ENCODE peak calls at places on chromosomes 5 and 9, in seven cellular contexts. One of them, this sample, is unnamed. For H3K4me1, the result is how much of the 10 kb centered on the place peaks cover.

GRCh38 chr5:45089870-45090269 is 281.1 kb downstream of the MRPS30 start:
- DNase-seq in IMR-90: no peak
- DNase-seq in H9: no peak
- DNase-seq in neuronal stem cell: no peak
- DNase-seq in H1: no peak
- DNase-seq in mesenchymal stem cell: no peak
- DNase-seq in trophoblast cell: no peak
- DNase-seq in this sample: peak

GRCh38 chr5:14171091-14171490 is 27.9 kb downstream of the TRIO start:
- DNase-seq in IMR-90: peak
- DNase-seq in H9: no peak
- DNase-seq in neuronal stem cell: no peak
- DNase-seq in H1: no peak
- DNase-seq in mesenchymal stem cell: no peak
- DNase-seq in trophoblast cell: no peak
- DNase-seq in this sample: no peak

GRCh38 chr5:158549306-158549705 is 550.4 kb downstream of the EBF1 start:
- DNase-seq in IMR-90: peak
- DNase-seq in H9: no peak
- DNase-seq in neuronal stem cell: no peak
- DNase-seq in H1: no peak
- DNase-seq in mesenchymal stem cell: no peak
- DNase-seq in trophoblast cell: no peak
- DNase-seq in this sample: no peak

GRCh38 chr5:167261309-167262100 is 1029.9 kb upstream of the WWC1 start:
- DNase-seq in IMR-90: no peak
- DNase-seq in H9: peak
- DNase-seq in neuronal stem cell: no peak
- DNase-seq in H1: peak
- DNase-seq in mesenchymal stem cell: no peak
- DNase-seq in trophoblast cell: no peak
- DNase-seq in this sample: peak

GRCh38 chr5:133316346-133317343 is 264.8 kb downstream of the HSPA4 start:
- DNase-seq in IMR-90: no peak
- DNase-seq in H9: peak
- DNase-seq in neuronal stem cell: peak
- DNase-seq in H1: peak
- DNase-seq in mesenchymal stem cell: no peak
- DNase-seq in trophoblast cell: peak
- DNase-seq in this sample: peak

GRCh38 chr5:170293273-170293672 is 4.3 kb downstream of the LCP2 start:
- DNase-seq in IMR-90: no peak
- DNase-seq in H9: peak
- DNase-seq in neuronal stem cell: no peak
- DNase-seq in H1: no peak
- DNase-seq in mesenchymal stem cell: no peak
- DNase-seq in trophoblast cell: no peak
- DNase-seq in this sample: no peak

GRCh38 chr5:16508730-16509531 is 43.3 kb upstream of the ZNF622 start:
- DNase-seq in IMR-90: no peak
- DNase-seq in H9: peak
- DNase-seq in neuronal stem cell: no peak
- DNase-seq in H1: peak
- DNase-seq in mesenchymal stem cell: no peak
- DNase-seq in trophoblast cell: peak
- DNase-seq in this sample: peak

GRCh38 chr9:112354081-112354743 is 20.8 kb upstream of the PTBP3 start:
- DNase-seq in IMR-90: no peak
- DNase-seq in H9: no peak
- DNase-seq in neuronal stem cell: no peak
- DNase-seq in H1: no peak
- DNase-seq in mesenchymal stem cell: no peak
- DNase-seq in trophoblast cell: no peak
- DNase-seq in this sample: no peak

DNA sequence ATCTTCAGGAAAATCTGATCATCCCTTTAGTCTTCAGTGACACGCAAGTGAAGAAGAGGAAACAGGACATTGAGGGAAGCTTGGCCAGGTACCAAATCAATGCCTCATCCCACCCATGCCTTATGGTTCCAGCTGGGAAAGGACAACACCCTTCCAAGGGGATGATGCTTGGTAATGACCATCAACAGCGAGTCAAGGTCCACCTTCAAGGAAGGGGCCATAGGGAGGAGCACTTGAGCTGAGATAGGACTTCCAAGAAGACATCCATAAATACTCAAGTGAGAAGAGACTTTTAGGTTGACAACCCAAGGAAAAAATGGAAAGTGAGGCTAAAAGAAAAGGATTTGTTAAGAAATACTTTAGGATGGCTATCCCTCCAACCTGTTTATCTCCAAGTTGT is 27.1 kb upstream of the GAS1 start:
- DNase-seq in IMR-90: no peak
- DNase-seq in H9: no peak
- DNase-seq in neuronal stem cell: no peak
- DNase-seq in H1: no peak
- DNase-seq in mesenchymal stem cell: no peak
- DNase-seq in trophoblast cell: no peak
- DNase-seq in this sample: no peak
- H3K18ac ChIP-seq in IMR-90: peak
- H3K18ac ChIP-seq in H9: no peak
- H3K18ac ChIP-seq in neuronal stem cell: no peak
- H3K18ac ChIP-seq in H1: no peak
- H3K18ac ChIP-seq in mesenchymal stem cell: no peak
- H3K18ac ChIP-seq in trophoblast cell: no peak
- H3K18ac ChIP-seq in this sample: no peak

GRCh38 chr5:151218177-151218576 is 5.7 kb downstream of the CCDC69 start:
- DNase-seq in IMR-90: no peak
- DNase-seq in H9: no peak
- DNase-seq in neuronal stem cell: no peak
- DNase-seq in H1: no peak
- DNase-seq in mesenchymal stem cell: no peak
- DNase-seq in trophoblast cell: no peak
- DNase-seq in this sample: no peak

GRCh38 chr5:151221574-151221973 is 2.3 kb downstream of the CCDC69 start:
- DNase-seq in IMR-90: peak
- DNase-seq in H9: no peak
- DNase-seq in neuronal stem cell: no peak
- DNase-seq in H1: no peak
- DNase-seq in mesenchymal stem cell: peak
- DNase-seq in trophoblast cell: peak
- DNase-seq in this sample: no peak

GRCh38 chr5:151219138-151219537 is 4.8 kb downstream of the CCDC69 start:
- DNase-seq in IMR-90: no peak
- DNase-seq in H9: no peak
- DNase-seq in neuronal stem cell: no peak
- DNase-seq in H1: no peak
- DNase-seq in mesenchymal stem cell: no peak
- DNase-seq in trophoblast cell: no peak
- DNase-seq in this sample: no peak

GRCh38 chr5:151222054-151222768 is 1.7 kb downstream of the CCDC69 start:
- DNase-seq in IMR-90: no peak
- DNase-seq in H9: no peak
- DNase-seq in neuronal stem cell: no peak
- DNase-seq in H1: no peak
- DNase-seq in mesenchymal stem cell: no peak
- DNase-seq in trophoblast cell: no peak
- DNase-seq in this sample: no peak

GRCh38 chr5:151219789-151220188 is 4.1 kb downstream of the CCDC69 start:
- DNase-seq in IMR-90: no peak
- DNase-seq in H9: no peak
- DNase-seq in neuronal stem cell: no peak
- DNase-seq in H1: no peak
- DNase-seq in mesenchymal stem cell: no peak
- DNase-seq in trophoblast cell: no peak
- DNase-seq in this sample: peak
- H3K4me1 ChIP-seq in IMR-90: under half
- H3K4me1 ChIP-seq in H9: under half
- H3K4me1 ChIP-seq in neuronal stem cell: under half
- H3K4me1 ChIP-seq in H1: under half
- H3K4me1 ChIP-seq in mesenchymal stem cell: under half
- H3K4me1 ChIP-seq in trophoblast cell: under half
- H3K4me1 ChIP-seq in this sample: under half

GRCh38 chr9:98864257-98865180 is 57.0 kb downstream of the GALNT12 start:
- DNase-seq in IMR-90: peak
- DNase-seq in H9: no peak
- DNase-seq in neuronal stem cell: no peak
- DNase-seq in H1: no peak
- DNase-seq in mesenchymal stem cell: peak
- DNase-seq in trophoblast cell: peak
- DNase-seq in this sample: no peak
- H3K23ac ChIP-seq in IMR-90: no peak
- H3K23ac ChIP-seq in H9: no peak
- H3K23ac ChIP-seq in neuronal stem cell: no peak
- H3K23ac ChIP-seq in H1: no peak
- H3K23ac ChIP-seq in mesenchymal stem cell: no peak
- H3K23ac ChIP-seq in trophoblast cell: no peak
- H3K23ac ChIP-seq in this sample: no peak

GRCh38 chr9:110179734-110180133 is 28.2 kb downstream of the C9orf152 start:
- DNase-seq in IMR-90: peak
- DNase-seq in H9: no peak
- DNase-seq in neuronal stem cell: no peak
- DNase-seq in H1: no peak
- DNase-seq in mesenchymal stem cell: peak
- DNase-seq in trophoblast cell: no peak
- DNase-seq in this sample: no peak
- H3K18ac ChIP-seq in IMR-90: no peak
- H3K18ac ChIP-seq in H9: no peak
- H3K18ac ChIP-seq in neuronal stem cell: no peak
- H3K18ac ChIP-seq in H1: no peak
- H3K18ac ChIP-seq in mesenchymal stem cell: no peak
- H3K18ac ChIP-seq in trophoblast cell: no peak
- H3K18ac ChIP-seq in this sample: no peak

GRCh38 chr9:129419382-129419899 is 201.5 kb downstream of the C9orf50 start:
- DNase-seq in IMR-90: no peak
- DNase-seq in H9: no peak
- DNase-seq in neuronal stem cell: no peak
- DNase-seq in H1: no peak
- DNase-seq in mesenchymal stem cell: no peak
- DNase-seq in trophoblast cell: no peak
- DNase-seq in this sample: no peak
- H3K4me1 ChIP-seq in IMR-90: under half
- H3K4me1 ChIP-seq in H9: under half
- H3K4me1 ChIP-seq in neuronal stem cell: under half
- H3K4me1 ChIP-seq in H1: under half
- H3K4me1 ChIP-seq in mesenchymal stem cell: under half
- H3K4me1 ChIP-seq in trophoblast cell: under half
- H3K4me1 ChIP-seq in this sample: under half

DNA sequence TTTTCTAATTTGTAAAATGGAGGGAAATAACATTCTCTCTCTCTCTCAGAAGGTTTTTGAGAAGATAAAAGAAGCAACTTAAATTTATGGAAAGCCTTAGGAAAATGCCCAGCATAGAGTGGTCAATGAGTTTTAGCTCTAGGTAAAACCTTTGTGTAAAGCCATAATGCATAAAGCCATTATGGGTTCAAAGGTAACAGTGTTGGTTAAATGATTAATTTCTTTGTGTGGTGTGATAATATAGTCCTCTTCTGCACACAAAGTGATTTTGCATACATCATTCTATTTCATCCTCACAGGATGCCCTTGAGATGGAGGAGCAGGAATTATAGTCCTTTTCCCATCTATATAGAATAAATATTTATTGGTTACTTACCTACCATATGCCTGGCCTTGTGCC is 602.9 kb downstream of the CSNK1G3 start:
- DNase-seq in IMR-90: no peak
- DNase-seq in H9: no peak
- DNase-seq in neuronal stem cell: no peak
- DNase-seq in H1: no peak
- DNase-seq in mesenchymal stem cell: no peak
- DNase-seq in trophoblast cell: no peak
- DNase-seq in this sample: no peak
- H3K23ac ChIP-seq in IMR-90: no peak
- H3K23ac ChIP-seq in H9: no peak
- H3K23ac ChIP-seq in neuronal stem cell: no peak
- H3K23ac ChIP-seq in H1: no peak
- H3K23ac ChIP-seq in mesenchymal stem cell: no peak
- H3K23ac ChIP-seq in trophoblast cell: no peak
- H3K23ac ChIP-seq in this sample: no peak

GRCh38 chr9:135908334-135909204 is 1.2 kb upstream of the CAMSAP1 start:
- DNase-seq in IMR-90: no peak
- DNase-seq in H9: no peak
- DNase-seq in neuronal stem cell: no peak
- DNase-seq in H1: no peak
- DNase-seq in mesenchymal stem cell: no peak
- DNase-seq in trophoblast cell: no peak
- DNase-seq in this sample: no peak

GRCh38 chr9:135910197-135910596 is 2.9 kb upstream of the CAMSAP1 start:
- DNase-seq in IMR-90: no peak
- DNase-seq in H9: no peak
- DNase-seq in neuronal stem cell: no peak
- DNase-seq in H1: no peak
- DNase-seq in mesenchymal stem cell: no peak
- DNase-seq in trophoblast cell: no peak
- DNase-seq in this sample: no peak

GRCh38 chr9:135909371-135909770 is 2.0 kb upstream of the CAMSAP1 start:
- DNase-seq in IMR-90: no peak
- DNase-seq in H9: no peak
- DNase-seq in neuronal stem cell: no peak
- DNase-seq in H1: no peak
- DNase-seq in mesenchymal stem cell: no peak
- DNase-seq in trophoblast cell: no peak
- DNase-seq in this sample: no peak

GRCh38 chr9:135907446-135908333 is at the start of gene CAMSAP1:
- DNase-seq in IMR-90: peak
- DNase-seq in H9: peak
- DNase-seq in neuronal stem cell: peak
- DNase-seq in H1: peak
- DNase-seq in mesenchymal stem cell: peak
- DNase-seq in trophoblast cell: peak
- DNase-seq in this sample: peak

GRCh38 chr9:135910757-135911156 is 3.4 kb upstream of the CAMSAP1 start:
- DNase-seq in IMR-90: no peak
- DNase-seq in H9: no peak
- DNase-seq in neuronal stem cell: no peak
- DNase-seq in H1: no peak
- DNase-seq in mesenchymal stem cell: no peak
- DNase-seq in trophoblast cell: no peak
- DNase-seq in this sample: no peak
- H3K18ac ChIP-seq in IMR-90: no peak
- H3K18ac ChIP-seq in H9: no peak
- H3K18ac ChIP-seq in neuronal stem cell: no peak
- H3K18ac ChIP-seq in H1: no peak
- H3K18ac ChIP-seq in mesenchymal stem cell: no peak
- H3K18ac ChIP-seq in trophoblast cell: no peak
- H3K18ac ChIP-seq in this sample: no peak

DNA sequence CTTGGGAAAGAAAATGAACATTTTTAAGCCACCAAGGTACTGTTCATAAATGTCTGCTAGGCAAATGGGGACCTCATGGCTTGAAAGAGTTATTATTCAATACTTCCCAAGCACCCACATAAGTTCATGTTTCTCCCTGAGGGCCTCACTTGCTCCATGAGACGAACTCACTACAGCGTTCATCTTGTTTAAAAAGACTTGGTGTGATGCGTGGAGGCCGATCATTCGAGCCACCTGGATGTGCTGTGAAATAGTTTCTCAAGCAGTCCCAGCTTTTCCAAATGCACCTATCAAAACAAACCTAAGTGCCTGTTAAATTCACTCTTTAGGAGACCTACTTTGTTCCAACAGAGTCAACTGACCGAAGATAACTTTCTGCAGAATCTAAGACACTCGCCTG is 103.2 kb downstream of the LHFPL2 start:
- DNase-seq in IMR-90: no peak
- DNase-seq in H9: no peak
- DNase-seq in neuronal stem cell: no peak
- DNase-seq in H1: no peak
- DNase-seq in mesenchymal stem cell: no peak
- DNase-seq in trophoblast cell: no peak
- DNase-seq in this sample: no peak
- H3K4me1 ChIP-seq in IMR-90: under half
- H3K4me1 ChIP-seq in H9: under half
- H3K4me1 ChIP-seq in neuronal stem cell: under half
- H3K4me1 ChIP-seq in H1: under half
- H3K4me1 ChIP-seq in mesenchymal stem cell: under half
- H3K4me1 ChIP-seq in trophoblast cell: under half
- H3K4me1 ChIP-seq in this sample: under half

This sample was measured in mesendoderm.